ENCODE peak calls at places on chromosomes 7 and 10, in nine cellular contexts. S is GM23338, Y is fibroblast of pulmonary artery, N is dorsolateral prefrontal cortex, W is ascending aorta, F is NCI-H748 treated with DMSO at 0.1 percent for 48 hours, C is neuronal stem cell, L is mesothelial cell of epicardium, M is fibroblast of lung. V is an unnamed sample.

GRCh38 chr10:117647306-117647705 is 104.8 kb downstream of the EMX2 start:
- DNase-seq in S (no peak), C (no peak), W (no peak), F (no peak), L (no peak), N (no peak), M (no peak), Y (no peak), V (no peak)

GRCh38 chr7:50782376-50783208 is at the start of gene GRB10:
- DNase-seq in W (no peak), C (peak), M (peak), S (peak), F (peak), Y (peak), N (peak), L (no peak), V (peak)

GRCh38 chr10:103444478-103444877 is 7.7 kb downstream of the CALHM2 start:
- DNase-seq in C (no peak), M (no peak), S (no peak), Y (no peak), L (no peak), W (no peak), N (no peak), F (no peak), V (no peak)

GRCh38 chr7:100863406-100863950 is 3.7 kb upstream of the TRIP6 start:
- DNase-seq in C (no peak), L (no peak), N (no peak), W (no peak), M (no peak), S (no peak), Y (no peak), F (no peak), V (no peak)

GRCh38 chr10:115417585-115418265 is 324.6 kb downstream of the ATRNL1 start:
- DNase-seq in Y (peak), N (no peak), F (peak), S (peak), C (peak), W (no peak), L (no peak), M (peak), V (no peak)

GRCh38 chr10:8969853-8970252 is 915.4 kb downstream of the GATA3 start:
- DNase-seq in F (no peak), S (no peak), Y (no peak), C (no peak), M (no peak), L (no peak), W (no peak), N (no peak), V (no peak)

GRCh38 chr10:86316990-86317389 is 49.6 kb downstream of the GRID1 start:
- DNase-seq in Y (no peak), M (no peak), F (no peak), C (no peak), W (no peak), S (no peak), L (no peak), N (no peak), V (no peak)

GRCh38 chr10:12444981-12445700 is 95.8 kb downstream of the CAMK1D start:
- DNase-seq in C (no peak), F (no peak), W (no peak), Y (no peak), N (no peak), S (peak), M (no peak), L (no peak), V (no peak)

GRCh38 chr10:34369120-34369519 is 446.0 kb downstream of the PARD3 start:
- DNase-seq in C (no peak), N (no peak), M (no peak), S (no peak), F (no peak), W (no peak), L (no peak), Y (no peak), V (no peak)

V was measured in substantia nigra.